ENCODE peak calls at places on chromosomes 1 and 21, in five cellular contexts. R, M, T, K and E are unnamed samples.

GRCh38 chr21:42593007-42593814 is 60.2 kb upstream of the PDE9A start:
- DNase-seq in R (peak), M (peak), T (no peak), K (peak), E (no peak)

GRCh38 chr1:163295949-163296348 is 25.8 kb upstream of the NUF2 start:
- DNase-seq in R (no peak), M (no peak), T (no peak), K (no peak), E (no peak)

GRCh38 chr1:43404353-43404752 is 14.7 kb downstream of the SZT2 start:
- DNase-seq in R (no peak), M (no peak), T (no peak), K (no peak), E (no peak)

GRCh38 chr1:56819393-56819899 is at the start of gene FYB2:
- DNase-seq in R (peak), M (no peak), T (no peak), K (no peak), E (no peak)

GRCh38 chr1:182257369-182258063 is 134.1 kb downstream of the GLUL start:
- DNase-seq in R (no peak), M (no peak), T (no peak), K (no peak), E (no peak)

GRCh38 chr1:214882621-214883020 is 199.9 kb upstream of the KCNK2 start:
- DNase-seq in R (no peak), M (no peak), T (no peak), K (no peak), E (no peak)

GRCh38 chr21:42386034-42386591 is 9.7 kb downstream of the TMPRSS3 start:
- DNase-seq in R (peak), M (peak), T (no peak), K (no peak), E (no peak)

GRCh38 chr21:44932366-44933181 is 7.3 kb upstream of the SLX9 start:
- DNase-seq in R (no peak), M (peak), T (no peak), K (peak), E (no peak)

GRCh38 chr1:145981299-145981600 is 15.1 kb downstream of the TXNIP start:
- DNase-seq in R (no peak), M (peak), T (no peak), K (no peak), E (no peak)

GRCh38 chr1:171403396-171403795 is 81.9 kb upstream of the PRRC2C start:
- DNase-seq in R (no peak), M (no peak), T (no peak), K (no peak), E (no peak)

GRCh38 chr1:27135920-27136551 is 18.9 kb downstream of the SLC9A1 start:
- DNase-seq in R (no peak), M (no peak), T (no peak), K (no peak), E (peak)

GRCh38 chr1:41919131-41919530 is 409 bp upstream of the HIVEP3 start:
- DNase-seq in R (no peak), M (no peak), T (no peak), K (no peak), E (no peak)

DNA sequence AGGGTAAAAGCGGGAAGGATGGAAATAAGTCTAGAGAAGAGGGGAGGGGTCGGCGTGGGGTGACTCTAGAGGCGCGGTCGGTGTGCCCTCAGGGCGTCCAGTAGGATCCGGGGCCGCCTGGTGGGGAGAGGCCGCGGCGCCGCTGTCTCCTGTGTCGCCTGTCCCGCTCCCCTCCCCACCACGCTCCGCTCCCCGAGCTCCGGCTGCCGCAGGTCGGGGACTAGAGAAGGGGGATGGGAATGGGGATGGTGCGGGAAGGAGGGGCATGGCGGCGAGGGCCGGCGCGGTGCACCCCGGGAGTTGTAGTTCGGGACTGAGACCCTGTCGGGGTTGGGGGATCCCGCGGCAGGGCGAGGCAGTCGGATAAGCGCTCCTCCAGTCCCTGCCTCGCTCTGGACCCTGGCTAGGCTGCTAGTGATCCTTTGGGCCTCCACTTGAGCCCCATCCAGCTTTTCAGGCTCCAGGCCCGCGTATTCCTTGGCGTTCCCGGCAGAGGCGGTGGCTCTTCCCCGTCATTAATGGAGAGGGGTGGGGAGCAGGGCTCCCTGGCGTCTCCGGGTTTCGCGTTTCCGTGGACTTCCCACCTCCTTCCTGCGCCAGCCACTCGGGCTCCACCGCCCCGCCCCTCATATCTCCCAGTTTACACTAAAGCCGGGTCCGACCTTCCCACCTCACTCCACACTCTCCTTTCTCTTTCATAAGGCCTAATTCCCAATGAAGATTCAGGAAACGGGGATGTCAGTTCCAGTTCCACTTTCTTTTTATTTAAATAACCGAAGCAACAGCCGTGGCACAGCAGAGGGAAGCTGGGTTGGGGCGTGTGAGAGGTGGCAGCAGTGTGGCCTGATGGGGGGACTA is at the start of gene ENTREP3:
- DNase-seq in R (peak), M (peak), T (peak), K (peak), E (no peak)
- TF ChIP-seq CTCF in R (no peak), M (no peak), T (peak), K (no peak), E (no peak)

DNA sequence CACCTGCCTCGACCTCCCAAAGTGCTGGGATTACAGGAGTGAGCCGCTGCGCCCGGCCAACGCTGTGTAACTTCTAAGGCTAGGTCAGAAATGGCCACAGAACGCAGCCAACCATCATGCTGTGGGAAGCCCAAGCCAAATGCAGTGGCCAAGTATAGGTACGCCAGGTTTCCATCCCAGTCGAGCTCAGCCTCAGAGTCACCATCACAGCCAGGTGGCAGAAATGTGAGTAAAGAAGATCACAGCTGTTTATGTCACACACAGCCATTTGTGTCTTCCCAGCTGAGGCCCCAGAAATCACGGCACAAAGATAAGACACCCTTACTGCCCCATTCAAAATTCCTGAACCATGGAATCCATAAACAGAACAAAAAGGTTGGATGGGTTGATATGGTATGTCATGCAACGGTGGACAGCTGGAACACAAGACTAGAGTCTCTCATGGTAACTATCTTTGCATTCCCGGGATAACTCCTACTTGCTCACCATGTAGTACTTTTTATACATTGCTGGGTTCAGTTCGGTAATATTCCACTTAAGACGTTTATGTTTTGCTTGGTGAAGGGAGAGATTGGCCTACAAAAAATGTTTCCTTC is 84.3 kb downstream of the SLC45A1 start:
- DNase-seq in R (no peak), M (no peak), T (no peak), K (no peak), E (no peak)
- TF ChIP-seq CTCF in R (no peak), M (no peak), T (no peak), K (no peak), E (no peak)

GRCh38 chr1:192589813-192590212 is 14.2 kb downstream of the RGS1 start:
- DNase-seq in R (no peak), M (no peak), T (no peak), K (no peak), E (no peak)
- TF ChIP-seq CTCF in R (no peak), M (no peak), T (no peak), K (no peak), E (no peak)

GRCh38 chr1:14020006-14020405 is 320.0 kb downstream of the PRDM2 start:
- DNase-seq in R (no peak), M (no peak), T (no peak), K (no peak), E (no peak)

GRCh38 chr1:14017531-14017961 is 317.6 kb downstream of the PRDM2 start:
- DNase-seq in R (peak), M (peak), T (no peak), K (no peak), E (no peak)

GRCh38 chr1:14019461-14019860 is 319.5 kb downstream of the PRDM2 start:
- DNase-seq in R (no peak), M (no peak), T (no peak), K (no peak), E (no peak)
- TF ChIP-seq CTCF in R (no peak), M (no peak), T (no peak), K (no peak), E (no peak)

GRCh38 chr1:203196371-203196770 is 9.9 kb upstream of the CHI3L1 start:
- DNase-seq in R (no peak), M (no peak), T (no peak), K (no peak), E (no peak)
- TF ChIP-seq CTCF in R (no peak), M (no peak), T (no peak), K (no peak), E (no peak)

GRCh38 chr1:36366091-36366661 is 19.5 kb downstream of the STK40 start:
- DNase-seq in R (no peak), M (peak), T (peak), K (no peak), E (peak)
- TF ChIP-seq CTCF in R (no peak), M (no peak), T (no peak), K (no peak), E (no peak)

GRCh38 chr1:79190074-79190473 is 183.5 kb upstream of the ADGRL4 start:
- DNase-seq in R (no peak), M (no peak), T (no peak), K (no peak), E (no peak)
- TF ChIP-seq CTCF in R (no peak), M (no peak), T (no peak), K (no peak), E (no peak)

DNA sequence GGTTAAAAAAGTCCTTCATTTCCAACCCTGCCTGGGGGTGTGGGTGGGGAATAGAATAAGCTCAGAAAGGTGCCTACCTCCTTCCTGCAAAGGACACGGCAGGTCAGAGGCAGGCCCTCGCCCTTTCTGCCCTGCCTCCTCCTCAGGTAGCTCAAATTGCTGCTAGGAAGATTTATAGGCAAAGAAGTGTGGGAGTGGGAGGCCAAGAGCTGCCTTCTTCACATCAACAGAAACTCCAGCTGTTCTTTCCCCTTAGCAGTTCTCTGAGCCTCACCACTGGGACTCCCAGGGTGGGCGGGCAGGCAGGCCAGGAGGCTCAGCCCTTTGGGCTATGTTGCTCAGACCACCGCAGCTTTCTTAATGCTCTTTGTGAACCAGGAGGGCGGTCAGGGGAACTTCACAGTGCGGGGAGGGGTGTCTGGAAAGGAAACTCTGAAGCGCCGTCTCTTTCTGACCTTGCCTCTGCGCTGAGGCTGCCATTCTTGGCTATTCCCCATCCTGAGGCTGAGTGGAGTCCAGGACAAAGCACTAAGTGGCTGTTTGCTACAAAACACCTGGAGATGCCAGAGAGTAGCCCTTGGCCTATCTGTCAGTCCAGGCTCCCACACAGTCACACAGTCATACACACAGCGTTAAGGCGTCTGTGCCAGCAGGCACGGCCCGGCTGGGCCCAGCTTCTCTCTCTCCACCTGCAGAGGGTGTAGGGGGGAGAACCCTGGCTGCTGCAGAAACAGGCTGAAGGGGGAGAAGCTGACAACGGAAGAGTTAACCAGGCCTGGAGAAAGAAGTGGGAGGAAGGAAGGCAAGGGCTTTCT is 3.0 kb upstream of the A3GALT2 start:
- DNase-seq in R (no peak), M (no peak), T (no peak), K (no peak), E (no peak)
- TF ChIP-seq CTCF in R (no peak), M (no peak), T (no peak), K (no peak), E (no peak)

GRCh38 chr1:31771891-31772668 is 7.9 kb upstream of the ADGRB2 start:
- DNase-seq in R (no peak), M (peak), T (no peak), K (no peak), E (no peak)
- TF ChIP-seq CTCF in R (no peak), M (no peak), T (no peak), K (no peak), E (no peak)

GRCh38 chr1:11934295-11935039 is at the start of gene PLOD1:
- DNase-seq in R (peak), M (peak), T (peak), K (peak), E (peak)
- TF ChIP-seq CTCF in R (no peak), M (no peak), T (no peak), K (no peak), E (no peak)